ENCODE peak calls at places on chromosomes 16 and 17, in four cellular contexts. Q, C, S and T are unnamed samples.

GRCh38 chr17:36901506-36901905 is 35.8 kb upstream of the LHX1 start:
- DNase-seq in S (no peak), C (no peak), Q (no peak), T (no peak)

GRCh38 chr16:73050115-73051099 is 2.5 kb upstream of the ZFHX3 start:
- DNase-seq in C (no peak), Q (no peak), S (no peak), T (no peak)

GRCh38 chr16:89973654-89974335 is 25.2 kb downstream of the DEF8 start:
- DNase-seq in S (no peak), C (no peak), Q (no peak), T (no peak)

GRCh38 chr16:13852827-13853226 is 67.1 kb upstream of the ERCC4 start:
- DNase-seq in C (no peak), S (no peak), Q (no peak), T (no peak)

GRCh38 chr17:31570231-31570630 is 178.8 kb downstream of the RAB11FIP4 start:
- DNase-seq in S (no peak), C (no peak), Q (no peak), T (no peak)

GRCh38 chr16:49462356-49462988 is 88.9 kb downstream of the C16orf78 start:
- DNase-seq in C (no peak), Q (no peak), S (peak; percentile 31), T (no peak)

GRCh38 chr17:64081802-64082799 is 47.8 kb downstream of the ERN1 start:
- DNase-seq in C (no peak), Q (no peak), S (no peak), T (no peak)

GRCh38 chr16:51849715-51850114 is 697.2 kb downstream of the TOX3 start:
- DNase-seq in C (no peak), S (no peak), Q (no peak), T (no peak)

GRCh38 chr17:82767041-82767754 is 15.3 kb downstream of the TBCD start:
- DNase-seq in C (peak; percentile 54), Q (no peak), S (no peak), T (peak; percentile 77)

GRCh38 chr17:80852476-80853015 is 139.1 kb upstream of the CHMP6 start:
- DNase-seq in C (no peak), S (peak; percentile 7), Q (no peak), T (no peak)

GRCh38 chr16:5928476-5929055 is 831.0 kb upstream of the EEF2KMT start:
- DNase-seq in S (no peak), C (no peak), Q (no peak), T (no peak)

GRCh38 chr17:30599424-30600061 is 122.3 kb downstream of the GOSR1 start:
- DNase-seq in C (peak; percentile 8), S (no peak), Q (no peak), T (no peak)

GRCh38 chr17:9644910-9645751 is at the start of gene USP43:
- DNase-seq in Q (peak; percentile 88), S (no peak), C (peak; percentile 55), T (peak; percentile 69)

GRCh38 chr16:80063028-80063767 is 462.7 kb upstream of the MAF start:
- DNase-seq in Q (no peak), C (no peak), S (no peak), T (no peak)

GRCh38 chr16:81401035-81401950 is 43.3 kb upstream of the CMIP start:
- DNase-seq in Q (no peak), C (no peak), S (no peak), T (no peak)

GRCh38 chr17:78922876-78923498 is 2.2 kb downstream of the TIMP2 start:
- DNase-seq in S (no peak), Q (no peak), C (no peak), T (no peak)

GRCh38 chr16:88655053-88655732 is 4.3 kb upstream of the CYBA start:
- DNase-seq in C (no peak), Q (peak; percentile 75), S (no peak), T (no peak)

GRCh38 chr17:7677388-7678067 is 9.8 kb downstream of the TP53 start:
- DNase-seq in Q (no peak), S (no peak), C (no peak), T (no peak)

GRCh38 chr17:63382826-63383225 is 63.3 kb downstream of the CYB561 start:
- DNase-seq in C (no peak), S (no peak), Q (no peak), T (no peak)

GRCh38 chr16:12749076-12749475 is 54.6 kb downstream of the CPPED1 start:
- DNase-seq in S (no peak), Q (no peak), C (no peak), T (no peak)

GRCh38 chr16:85793662-85794298 is 5.6 kb downstream of the EMC8 start:
- DNase-seq in S (no peak), Q (no peak), C (no peak), T (no peak)

GRCh38 chr17:10702574-10702973 is 5.2 kb downstream of the ADPRM start:
- DNase-seq in S (no peak), C (no peak), Q (no peak), T (no peak)

GRCh38 chr17:49361129-49361901 is 735 bp downstream of the ZNF652 start:
- DNase-seq in C (no peak), Q (peak; percentile 77), S (peak; percentile 85), T (peak; percentile 59)

GRCh38 chr17:76886395-76886794 is 18.2 kb downstream of the MGAT5B start:
- DNase-seq in C (no peak), S (no peak), Q (no peak), T (no peak)

GRCh38 chr17:76884995-76885896 is 17.0 kb downstream of the MGAT5B start:
- DNase-seq in S (no peak), Q (peak; percentile 7), C (peak; percentile 64), T (no peak)

GRCh38 chr17:76889323-76889722 is 21.1 kb downstream of the MGAT5B start:
- DNase-seq in Q (no peak), S (no peak), C (no peak), T (no peak)

GRCh38 chr17:76888661-76889060 is 20.5 kb downstream of the MGAT5B start:
- DNase-seq in Q (no peak), S (no peak), C (peak; percentile 36), T (no peak)

GRCh38 chr17:76887809-76888208 is 19.6 kb downstream of the MGAT5B start:
- DNase-seq in Q (no peak), C (no peak), S (no peak), T (no peak)
- TF ChIP-seq CTCF in Q (no peak), C (no peak), S (no peak), T (no peak)

DNA sequence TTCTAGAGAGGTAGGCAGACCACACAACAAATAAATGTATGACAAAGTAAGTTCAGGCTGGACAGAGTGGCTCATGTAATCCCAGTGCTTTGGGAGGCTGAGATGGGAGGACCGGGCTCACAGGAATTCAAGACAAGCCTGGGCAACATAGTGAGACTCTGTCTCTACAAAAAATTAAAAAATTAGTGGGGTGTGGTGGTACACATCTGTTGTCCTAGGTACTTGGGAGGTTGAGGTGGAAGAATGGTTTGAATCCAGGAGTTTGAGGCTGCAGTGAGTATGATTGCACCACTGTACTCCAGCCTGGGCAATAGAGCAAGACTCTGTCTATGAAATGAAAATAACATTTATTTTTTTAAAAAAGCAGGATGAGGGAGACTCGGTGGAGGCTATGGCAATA is 18.5 kb downstream of the CHP2 start:
- DNase-seq in S (no peak), Q (no peak), C (no peak), T (no peak)
- TF ChIP-seq CTCF in S (no peak), Q (no peak), C (no peak), T (no peak)

DNA sequence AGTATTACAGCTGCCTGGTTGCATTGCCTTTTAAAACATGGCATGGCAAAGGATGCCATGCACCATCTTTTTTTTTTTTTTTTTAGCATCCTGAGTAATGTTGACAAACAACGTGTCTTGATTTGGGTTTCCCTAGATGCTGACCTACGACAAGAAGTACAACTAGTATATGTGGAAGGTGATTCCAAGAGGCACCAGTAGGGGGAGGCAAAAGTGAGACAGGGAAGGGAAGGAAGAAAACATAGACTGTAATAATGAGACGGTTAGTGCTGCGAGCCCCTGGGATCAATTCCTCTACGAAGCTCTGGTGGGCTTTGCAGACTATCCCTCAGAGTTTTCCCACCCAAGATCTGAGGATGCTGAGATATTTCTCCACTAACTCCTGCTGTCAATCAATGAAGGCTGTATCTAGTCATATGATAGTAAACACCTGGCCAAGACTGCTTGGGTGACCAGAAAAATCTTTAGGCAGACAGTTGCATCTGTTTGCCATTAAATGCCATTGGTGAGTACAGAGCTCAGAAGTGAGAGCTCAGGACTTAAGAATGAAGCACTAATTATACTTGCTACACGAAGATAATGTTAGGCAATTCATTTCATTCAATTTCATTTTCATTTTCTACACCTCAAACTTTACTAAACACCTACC is 458.6 kb upstream of the GOT2 start:
- DNase-seq in C (peak; percentile 67), Q (no peak), S (no peak), T (no peak)
- TF ChIP-seq CTCF in C (peak; percentile 53), Q (no peak), S (no peak), T (no peak)

DNA sequence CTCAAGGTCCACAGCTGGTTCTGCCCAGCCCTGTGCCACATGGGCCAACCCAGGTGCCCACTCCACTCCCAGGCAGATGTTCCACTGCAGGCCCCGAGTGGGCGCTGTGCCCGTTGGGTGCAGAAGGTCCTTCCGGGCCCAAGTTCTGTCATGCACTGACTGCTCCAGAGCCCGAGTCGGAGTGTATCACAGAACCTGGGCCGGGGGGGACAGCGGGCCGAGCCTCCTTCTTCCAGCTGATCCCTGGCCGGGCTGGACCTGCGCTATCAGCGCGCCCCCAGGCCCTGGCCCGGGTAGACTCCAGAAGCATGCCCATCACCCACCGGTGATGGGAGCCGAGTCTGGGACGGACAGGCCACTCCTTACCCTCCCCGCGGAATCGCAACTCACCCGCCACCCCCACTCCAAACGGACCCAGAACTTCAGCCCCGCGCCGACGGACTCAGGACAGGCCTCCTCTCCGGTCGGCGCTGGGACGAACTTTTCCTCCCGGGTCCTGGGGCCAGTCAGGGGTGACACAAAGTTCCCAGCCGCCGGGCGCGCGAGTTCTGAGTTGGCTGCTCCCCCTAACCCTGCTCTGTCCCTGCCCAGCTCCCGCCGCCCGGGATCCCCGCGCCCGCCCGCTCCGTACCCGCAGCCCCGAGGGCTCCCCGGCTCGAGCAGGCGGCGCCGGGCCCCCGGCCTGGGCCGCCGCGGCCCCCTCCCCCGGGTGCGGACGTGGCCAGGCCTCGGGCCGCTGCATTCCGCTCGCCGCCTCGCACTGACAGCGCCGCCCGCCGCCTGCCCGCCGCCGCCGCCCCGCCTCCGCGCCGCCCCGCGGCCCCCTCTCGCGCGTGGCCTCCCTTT is at the start of gene COPZ2:
- DNase-seq in S (peak; percentile 69), Q (peak; percentile 88), C (peak; percentile 68), T (peak; percentile 60)
- TF ChIP-seq CTCF in S (peak; percentile 72), Q (peak; percentile 37), C (peak; percentile 37), T (peak; percentile 48)

DNA sequence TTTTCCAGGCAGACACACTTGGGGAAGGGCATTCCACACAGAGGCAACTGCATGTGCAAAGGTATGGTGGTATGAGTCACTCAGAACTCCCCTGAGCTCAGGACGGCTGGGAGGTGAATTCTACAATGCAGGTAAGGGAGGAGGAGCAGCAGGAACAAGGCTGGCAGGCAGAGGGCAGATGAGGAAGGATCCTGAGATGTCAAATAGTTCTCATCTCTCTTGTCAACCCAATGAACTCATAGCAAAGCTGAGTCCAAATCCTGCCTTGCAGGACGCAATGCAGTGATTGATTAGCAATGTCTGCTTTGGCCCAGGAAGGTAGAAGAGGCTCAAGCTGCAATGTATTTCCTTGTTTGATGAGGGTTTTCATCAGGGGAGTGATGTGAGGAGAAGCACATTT is 243.5 kb downstream of the XYLT1 start:
- DNase-seq in Q (no peak), C (no peak), S (no peak), T (no peak)
- TF ChIP-seq CTCF in Q (no peak), C (no peak), S (no peak), T (no peak)